ENCODE peak calls at places on chromosomes 6 and 20, in five cellular contexts. One of them, this sample, is unnamed. For H3K27me3 and H3K36me3, the result is how much of the 10 kb centered on the place peaks cover.

GRCh38 chr6:47478233-47479155 is 905 bp downstream of the CD2AP start:
- DNase-seq in MM.1S: peak
- DNase-seq in esophagus squamous epithelium: no peak
- DNase-seq in left ventricle myocardium inferior: peak
- DNase-seq in transverse colon: peak
- DNase-seq in this sample: peak

GRCh38 chr6:129513471-129513870 is 196.5 kb downstream of the ARHGAP18 start:
- DNase-seq in transverse colon: no peak
- DNase-seq in esophagus squamous epithelium: no peak
- DNase-seq in MM.1S: no peak
- DNase-seq in left ventricle myocardium inferior: no peak
- DNase-seq in this sample: no peak

GRCh38 chr6:105087571-105088211 is 92.1 kb downstream of the POPDC3 start:
- DNase-seq in esophagus squamous epithelium: no peak
- DNase-seq in left ventricle myocardium inferior: no peak
- DNase-seq in transverse colon: peak
- DNase-seq in MM.1S: peak
- DNase-seq in this sample: no peak

GRCh38 chr6:150528648-150529285 is 70.9 kb upstream of the PLEKHG1 start:
- DNase-seq in left ventricle myocardium inferior: peak
- DNase-seq in MM.1S: no peak
- DNase-seq in transverse colon: peak
- DNase-seq in esophagus squamous epithelium: no peak
- DNase-seq in this sample: no peak

GRCh38 chr6:43771858-43772570 is 2.0 kb downstream of the VEGFA start:
- DNase-seq in left ventricle myocardium inferior: peak
- DNase-seq in MM.1S: peak
- DNase-seq in esophagus squamous epithelium: no peak
- DNase-seq in transverse colon: peak
- DNase-seq in this sample: peak

GRCh38 chr6:70369332-70369950 is 43.9 kb upstream of the FAM135A start:
- DNase-seq in esophagus squamous epithelium: no peak
- DNase-seq in transverse colon: peak
- DNase-seq in left ventricle myocardium inferior: peak
- DNase-seq in MM.1S: peak
- DNase-seq in this sample: no peak

GRCh38 chr20:57899554-57899953 is 189.7 kb upstream of the PMEPA1 start:
- DNase-seq in esophagus squamous epithelium: no peak
- DNase-seq in transverse colon: no peak
- DNase-seq in left ventricle myocardium inferior: no peak
- DNase-seq in MM.1S: no peak
- DNase-seq in this sample: no peak

GRCh38 chr20:63664861-63665594 is 6.9 kb downstream of the RTEL1 start:
- DNase-seq in MM.1S: no peak
- DNase-seq in left ventricle myocardium inferior: no peak
- DNase-seq in transverse colon: no peak
- DNase-seq in esophagus squamous epithelium: no peak
- DNase-seq in this sample: no peak

GRCh38 chr20:35729283-35729807 is 12.7 kb downstream of the RBM39 start:
- DNase-seq in esophagus squamous epithelium: no peak
- DNase-seq in transverse colon: no peak
- DNase-seq in left ventricle myocardium inferior: no peak
- DNase-seq in MM.1S: no peak
- DNase-seq in this sample: no peak

GRCh38 chr20:62737271-62737761 is 28.7 kb downstream of the NTSR1 start:
- DNase-seq in esophagus squamous epithelium: no peak
- DNase-seq in MM.1S: no peak
- DNase-seq in transverse colon: peak
- DNase-seq in left ventricle myocardium inferior: peak
- DNase-seq in this sample: no peak

GRCh38 chr20:14142171-14142570 is 146.9 kb downstream of the MACROD2 start:
- DNase-seq in transverse colon: peak
- DNase-seq in esophagus squamous epithelium: no peak
- DNase-seq in MM.1S: peak
- DNase-seq in left ventricle myocardium inferior: no peak
- DNase-seq in this sample: no peak

GRCh38 chr6:165218816-165219215 is 90.6 kb downstream of the C6orf118 start:
- DNase-seq in esophagus squamous epithelium: no peak
- DNase-seq in left ventricle myocardium inferior: no peak
- DNase-seq in MM.1S: no peak
- DNase-seq in transverse colon: no peak
- DNase-seq in this sample: no peak

GRCh38 chr6:104404377-104404776 is 455.3 kb downstream of the HACE1 start:
- DNase-seq in transverse colon: no peak
- DNase-seq in esophagus squamous epithelium: no peak
- DNase-seq in MM.1S: no peak
- DNase-seq in left ventricle myocardium inferior: no peak
- DNase-seq in this sample: no peak

GRCh38 chr20:4043801-4044200 is 28.4 kb upstream of the RNF24 start:
- DNase-seq in MM.1S: no peak
- DNase-seq in transverse colon: no peak
- DNase-seq in left ventricle myocardium inferior: no peak
- DNase-seq in esophagus squamous epithelium: no peak
- DNase-seq in this sample: no peak

GRCh38 chr6:25692472-25692871 is 40.5 kb downstream of the SCGN start:
- DNase-seq in esophagus squamous epithelium: no peak
- DNase-seq in transverse colon: no peak
- DNase-seq in left ventricle myocardium inferior: no peak
- DNase-seq in MM.1S: no peak
- DNase-seq in this sample: no peak

GRCh38 chr6:163872335-163872734 is 457.8 kb downstream of the QKI start:
- DNase-seq in left ventricle myocardium inferior: no peak
- DNase-seq in esophagus squamous epithelium: no peak
- DNase-seq in transverse colon: no peak
- DNase-seq in MM.1S: no peak
- DNase-seq in this sample: no peak

GRCh38 chr6:5450073-5450472 is 188.8 kb downstream of the FARS2 start:
- DNase-seq in left ventricle myocardium inferior: no peak
- DNase-seq in esophagus squamous epithelium: no peak
- DNase-seq in transverse colon: no peak
- DNase-seq in MM.1S: no peak
- DNase-seq in this sample: no peak

GRCh38 chr6:94623586-94623985 is 953.7 kb upstream of the MANEA start:
- DNase-seq in MM.1S: no peak
- DNase-seq in left ventricle myocardium inferior: no peak
- DNase-seq in transverse colon: no peak
- DNase-seq in esophagus squamous epithelium: no peak
- DNase-seq in this sample: no peak

GRCh38 chr20:60203451-60203850 is 245.2 kb downstream of the CDH26 start:
- DNase-seq in esophagus squamous epithelium: no peak
- DNase-seq in MM.1S: no peak
- DNase-seq in left ventricle myocardium inferior: no peak
- DNase-seq in transverse colon: no peak
- DNase-seq in this sample: no peak

GRCh38 chr6:112434896-112435295 is 87.8 kb downstream of the RFPL4B start:
- DNase-seq in transverse colon: no peak
- DNase-seq in MM.1S: no peak
- DNase-seq in left ventricle myocardium inferior: no peak
- DNase-seq in esophagus squamous epithelium: no peak
- DNase-seq in this sample: no peak

DNA sequence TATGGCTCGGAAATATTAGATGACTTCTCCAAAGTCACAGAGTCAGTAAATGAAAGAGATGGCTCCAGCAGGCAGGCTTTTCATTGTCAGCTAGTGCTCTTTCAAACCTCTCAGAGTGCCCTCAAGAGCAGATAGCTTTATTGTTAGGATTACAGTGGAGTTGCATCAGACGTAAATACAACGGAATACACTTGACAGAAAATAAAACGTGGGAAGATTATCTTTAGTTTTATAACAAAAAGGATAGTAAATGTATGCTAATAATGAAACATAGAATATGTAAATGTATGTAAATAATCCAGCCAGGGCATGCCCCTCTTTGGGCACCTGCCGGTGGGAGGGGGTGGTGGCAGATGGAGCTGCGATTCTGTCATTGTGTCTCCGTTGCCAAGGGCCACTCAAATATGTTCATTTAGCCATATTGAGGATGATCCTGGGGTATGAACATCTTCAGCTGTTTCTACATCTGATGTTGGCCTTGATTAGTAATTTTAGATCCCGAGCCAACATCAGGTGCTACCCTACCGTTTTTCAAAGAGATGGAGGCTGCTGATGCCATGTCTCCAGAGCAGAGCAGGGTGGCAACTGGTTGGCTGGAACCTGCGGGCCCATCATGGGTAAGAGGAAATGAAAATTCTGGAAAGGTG is 358.3 kb upstream of the SULF2 start:
- DNase-seq in MM.1S: no peak
- DNase-seq in transverse colon: no peak
- DNase-seq in left ventricle myocardium inferior: no peak
- DNase-seq in esophagus squamous epithelium: no peak
- DNase-seq in this sample: no peak
- H3K27me3 ChIP-seq in MM.1S: under half
- H3K27me3 ChIP-seq in transverse colon: under half
- H3K27me3 ChIP-seq in left ventricle myocardium inferior: half or more
- H3K27me3 ChIP-seq in esophagus squamous epithelium: under half
- H3K27me3 ChIP-seq in this sample: under half

GRCh38 chr6:11187301-11187700 is 45.2 kb downstream of the NEDD9 start:
- DNase-seq in esophagus squamous epithelium: no peak
- DNase-seq in transverse colon: no peak
- DNase-seq in left ventricle myocardium inferior: no peak
- DNase-seq in MM.1S: no peak
- DNase-seq in this sample: no peak
- H3K36me3 ChIP-seq in esophagus squamous epithelium: under half
- H3K36me3 ChIP-seq in transverse colon: under half
- H3K36me3 ChIP-seq in left ventricle myocardium inferior: half or more
- H3K36me3 ChIP-seq in MM.1S: under half
- H3K36me3 ChIP-seq in this sample: under half

DNA sequence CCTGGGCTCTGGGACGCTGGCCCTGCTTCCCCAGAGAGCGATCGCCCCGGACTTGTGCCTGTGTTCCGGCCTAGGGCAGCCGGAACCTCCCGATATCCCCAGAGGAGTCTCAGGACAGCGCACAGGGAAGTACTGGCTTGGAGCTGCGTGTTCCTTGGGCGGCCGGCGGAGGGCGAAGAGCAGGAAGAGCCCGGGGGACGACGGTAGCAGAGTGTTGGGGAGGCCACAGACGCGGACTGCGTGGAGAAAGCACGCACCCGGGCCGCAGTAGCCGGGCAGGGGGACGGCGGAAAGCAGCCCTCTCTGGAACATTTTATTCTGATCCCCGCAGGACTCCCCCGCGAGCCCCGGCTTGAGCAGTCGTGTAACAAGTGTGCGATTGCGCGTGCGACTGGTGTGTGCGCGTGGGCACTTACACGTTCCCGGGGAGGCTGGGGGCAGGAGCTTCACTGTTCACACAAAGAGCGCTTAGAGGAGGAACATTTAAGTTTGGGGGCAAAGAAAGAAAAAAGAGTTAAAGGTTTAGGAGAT is 36.1 kb downstream of the NCR2 start:
- DNase-seq in esophagus squamous epithelium: no peak
- DNase-seq in MM.1S: no peak
- DNase-seq in left ventricle myocardium inferior: peak
- DNase-seq in transverse colon: peak
- DNase-seq in this sample: no peak
- H3K27me3 ChIP-seq in esophagus squamous epithelium: under half
- H3K27me3 ChIP-seq in MM.1S: half or more
- H3K27me3 ChIP-seq in left ventricle myocardium inferior: half or more
- H3K27me3 ChIP-seq in transverse colon: half or more
- H3K27me3 ChIP-seq in this sample: under half

DNA sequence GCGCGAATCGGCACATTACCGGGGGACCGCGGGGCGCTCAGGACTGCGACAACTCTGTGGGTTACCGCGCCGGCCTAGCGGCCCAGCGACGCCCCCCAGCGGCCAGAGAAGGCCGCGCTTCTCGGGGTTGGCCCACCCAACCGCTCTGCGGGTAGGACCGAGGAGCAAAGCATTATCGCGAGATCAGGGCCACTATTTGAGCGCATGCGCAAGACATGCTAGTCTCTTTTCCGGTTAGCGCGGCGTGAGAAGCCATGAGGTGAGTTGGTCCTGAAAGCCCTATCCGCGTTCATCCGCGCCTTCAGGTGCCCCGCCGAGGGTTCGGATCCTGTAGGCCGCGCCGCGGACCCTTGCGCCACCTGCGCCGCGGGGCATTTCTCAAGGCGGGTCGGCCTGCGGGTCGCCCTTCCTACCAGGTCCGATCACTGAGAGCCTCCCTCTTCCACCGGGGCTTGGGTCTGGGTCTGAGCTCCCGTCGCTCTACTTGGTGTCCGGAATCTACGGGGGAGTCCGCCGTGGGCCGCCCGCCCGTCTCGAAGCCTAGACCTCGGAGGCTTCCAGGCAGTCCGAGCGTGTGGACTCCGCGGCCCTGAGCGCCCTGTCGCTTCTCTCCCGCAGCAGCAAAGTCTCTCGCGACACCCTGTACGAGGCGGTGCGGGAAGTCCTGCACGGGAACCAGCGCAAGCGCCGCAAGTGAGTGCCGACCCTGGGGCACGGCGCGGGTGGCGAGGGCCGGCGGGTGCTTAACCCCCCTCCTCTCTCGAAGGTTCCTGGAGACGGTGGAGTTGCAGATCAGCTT is at the start of gene RPL10A:
- DNase-seq in MM.1S: peak
- DNase-seq in esophagus squamous epithelium: peak
- DNase-seq in left ventricle myocardium inferior: peak
- DNase-seq in transverse colon: peak
- DNase-seq in this sample: peak
- H3K36me3 ChIP-seq in MM.1S: under half
- H3K36me3 ChIP-seq in esophagus squamous epithelium: under half
- H3K36me3 ChIP-seq in left ventricle myocardium inferior: under half
- H3K36me3 ChIP-seq in transverse colon: under half
- H3K36me3 ChIP-seq in this sample: under half

GRCh38 chr6:132969188-132969587 is 154.8 kb downstream of the RPS12 start:
- DNase-seq in transverse colon: no peak
- DNase-seq in MM.1S: peak
- DNase-seq in esophagus squamous epithelium: no peak
- DNase-seq in left ventricle myocardium inferior: no peak
- DNase-seq in this sample: no peak
- H3K27me3 ChIP-seq in transverse colon: under half
- H3K27me3 ChIP-seq in MM.1S: under half
- H3K27me3 ChIP-seq in esophagus squamous epithelium: under half
- H3K27me3 ChIP-seq in left ventricle myocardium inferior: under half
- H3K27me3 ChIP-seq in this sample: under half

GRCh38 chr20:32163951-32164350 is 43.6 kb downstream of the PLAGL2 start:
- DNase-seq in esophagus squamous epithelium: no peak
- DNase-seq in MM.1S: no peak
- DNase-seq in transverse colon: no peak
- DNase-seq in left ventricle myocardium inferior: no peak
- DNase-seq in this sample: no peak
- H3K36me3 ChIP-seq in esophagus squamous epithelium: under half
- H3K36me3 ChIP-seq in MM.1S: under half
- H3K36me3 ChIP-seq in transverse colon: under half
- H3K36me3 ChIP-seq in left ventricle myocardium inferior: half or more
- H3K36me3 ChIP-seq in this sample: under half

DNA sequence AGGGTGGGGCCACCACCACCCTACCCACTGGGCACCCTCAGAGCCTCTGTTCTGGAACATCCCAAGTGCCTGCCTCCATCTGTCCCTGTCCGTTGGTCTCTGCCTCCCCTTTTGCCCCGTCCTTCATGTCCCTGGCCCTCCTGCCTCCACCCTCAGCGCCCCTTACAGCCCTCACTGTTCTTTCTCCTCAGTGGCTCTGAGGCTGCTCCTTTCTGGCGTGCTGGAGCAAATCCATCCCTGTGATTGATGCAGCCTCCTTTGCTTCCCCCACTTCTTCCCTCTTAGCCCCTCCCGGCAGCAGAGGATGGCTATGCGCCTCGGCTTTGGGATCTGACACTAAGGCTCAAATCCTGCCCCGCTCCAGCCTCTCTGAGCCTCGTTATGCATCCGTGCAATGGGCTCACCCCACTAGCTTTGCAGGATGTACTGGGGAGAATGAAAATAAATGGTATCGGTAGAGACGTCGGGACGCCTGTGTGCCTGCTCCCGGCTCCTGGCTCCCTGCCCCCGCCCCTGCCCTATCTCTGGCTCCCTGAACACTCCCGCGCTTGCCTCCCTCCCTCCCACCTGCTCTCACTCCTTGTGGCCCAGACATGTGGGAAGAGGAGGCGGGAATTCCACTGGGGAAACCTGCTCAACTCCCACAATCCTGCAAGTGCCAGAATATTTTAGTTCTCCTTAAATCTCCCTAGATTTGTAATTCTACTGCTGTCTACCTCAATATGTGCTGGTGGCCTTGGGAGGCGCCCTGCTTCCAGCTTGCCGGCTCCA is 13.1 kb downstream of the VSTM2L start:
- DNase-seq in MM.1S: no peak
- DNase-seq in left ventricle myocardium inferior: peak
- DNase-seq in transverse colon: no peak
- DNase-seq in esophagus squamous epithelium: no peak
- DNase-seq in this sample: no peak
- H3K27me3 ChIP-seq in MM.1S: half or more
- H3K27me3 ChIP-seq in left ventricle myocardium inferior: half or more
- H3K27me3 ChIP-seq in transverse colon: half or more
- H3K27me3 ChIP-seq in esophagus squamous epithelium: under half
- H3K27me3 ChIP-seq in this sample: under half